ENCODE peak calls at places on chromosomes 6 and 20, in nine cellular contexts. Z is activated CD4-positive, alpha-beta T cell treated with anti-CD3 and anti-CD28 coated beads, Interleukin-2, amount 50 U/mL, for 1 hour; D is LHCN-M2; U is ovary; W is NCI-H526; K is mesothelial cell of epicardium; X is DMS53; G is NCI-H1694; A is DMS 273 treated with DMSO at 0.1 percent for 48 hours. P is an unnamed sample.

GRCh38 chr20:38290829-38291581 is 13.0 kb upstream of the BPI start:
- DNase-seq in Z (no peak), D (peak), U (no peak), W (peak), K (no peak), X (peak), G (no peak), A (no peak), P (peak)

GRCh38 chr6:118283759-118284158 is 264.3 kb upstream of the PLN start:
- DNase-seq in Z (peak), D (peak), U (peak), W (no peak), K (no peak), X (peak), G (peak), A (peak), P (peak)

GRCh38 chr6:43940393-43941087 is 170.5 kb downstream of the VEGFA start:
- DNase-seq in Z (no peak), D (no peak), U (peak), W (no peak), K (no peak), X (no peak), G (no peak), A (no peak), P (no peak)

GRCh38 chr20:38673731-38674177 is 50.5 kb upstream of the SLC32A1 start:
- DNase-seq in Z (no peak), D (peak), U (no peak), W (no peak), K (no peak), X (no peak), G (no peak), A (no peak), P (peak)

GRCh38 chr20:36845288-36845969 is 30.5 kb upstream of the TLDC2 start:
- DNase-seq in Z (no peak), D (no peak), U (no peak), W (no peak), K (no peak), X (no peak), G (no peak), A (no peak), P (no peak)

GRCh38 chr20:37864275-37864674 is 38.7 kb upstream of the VSTM2L start:
- DNase-seq in Z (no peak), D (no peak), U (no peak), W (no peak), K (no peak), X (no peak), G (no peak), A (no peak), P (no peak)

GRCh38 chr6:137849709-137850093 is 17.4 kb upstream of the TNFAIP3 start:
- DNase-seq in Z (no peak), D (no peak), U (no peak), W (no peak), K (no peak), X (no peak), G (no peak), A (no peak), P (no peak)

GRCh38 chr6:149380523-149380922 is 19.5 kb upstream of the SUMO4 start:
- DNase-seq in Z (no peak), D (no peak), U (no peak), W (no peak), K (no peak), X (no peak), G (no peak), A (no peak), P (no peak)

GRCh38 chr20:3614509-3614908 is 48.7 kb downstream of the GFRA4 start:
- DNase-seq in Z (no peak), D (no peak), U (no peak), W (no peak), K (no peak), X (no peak), G (no peak), A (no peak), P (no peak)

GRCh38 chr6:127518710-127519468 is at the start of gene MTCL3:
- DNase-seq in Z (peak), D (peak), U (no peak), W (peak), K (no peak), X (peak), G (peak), A (peak), P (peak)

GRCh38 chr20:21665687-21666446 is 39.6 kb upstream of the PAX1 start:
- DNase-seq in Z (no peak), D (no peak), U (no peak), W (no peak), K (no peak), X (no peak), G (no peak), A (no peak), P (no peak)

GRCh38 chr20:34922654-34923381 is 32.8 kb downstream of the GSS start:
- DNase-seq in Z (no peak), D (peak), U (peak), W (no peak), K (no peak), X (no peak), G (no peak), A (no peak), P (no peak)

GRCh38 chr20:60053125-60053812 is 95.0 kb downstream of the CDH26 start:
- DNase-seq in Z (no peak), D (no peak), U (no peak), W (no peak), K (no peak), X (peak), G (no peak), A (no peak), P (peak)

GRCh38 chr20:1345756-1346093 is 16.8 kb upstream of the SDCBP2 start:
- DNase-seq in Z (no peak), D (no peak), U (no peak), W (no peak), K (no peak), X (no peak), G (no peak), A (no peak), P (no peak)

GRCh38 chr6:116267879-116268588 is 11.7 kb downstream of the TSPYL1 start:
- DNase-seq in Z (no peak), D (no peak), U (no peak), W (no peak), K (no peak), X (no peak), G (no peak), A (no peak), P (no peak)

GRCh38 chr6:14542670-14543366 is 425.2 kb downstream of the CD83 start:
- DNase-seq in Z (peak), D (peak), U (no peak), W (no peak), K (no peak), X (peak), G (no peak), A (no peak), P (no peak)

GRCh38 chr6:36280983-36281382 is 11.1 kb downstream of the PNPLA1 start:
- DNase-seq in Z (no peak), D (no peak), U (no peak), W (no peak), K (no peak), X (no peak), G (no peak), A (no peak), P (no peak)

GRCh38 chr6:106509420-106510089 is 119.7 kb downstream of the RTN4IP1 start:
- DNase-seq in Z (no peak), D (no peak), U (no peak), W (no peak), K (no peak), X (peak), G (no peak), A (no peak), P (no peak)

GRCh38 chr6:89369009-89369408 is 16.5 kb upstream of the UBE2J1 start:
- DNase-seq in Z (no peak), D (no peak), U (peak), W (no peak), K (no peak), X (peak), G (no peak), A (no peak), P (no peak)

GRCh38 chr20:14069796-14070195 is 74.5 kb downstream of the MACROD2 start:
- DNase-seq in Z (no peak), D (peak), U (no peak), W (no peak), K (no peak), X (no peak), G (no peak), A (no peak), P (peak)

GRCh38 chr6:71642120-71642519 is 244.2 kb upstream of the RIMS1 start:
- DNase-seq in Z (no peak), D (no peak), U (no peak), W (no peak), K (no peak), X (no peak), G (no peak), A (no peak), P (no peak)

GRCh38 chr6:150686566-150686965 is 86.9 kb downstream of the PLEKHG1 start:
- DNase-seq in Z (no peak), D (no peak), U (no peak), W (no peak), K (no peak), X (no peak), G (no peak), A (no peak), P (no peak)

GRCh38 chr6:53065266-53066058 is at the start of gene FBXO9:
- DNase-seq in Z (peak), D (no peak), U (peak), W (no peak), K (peak), X (peak), G (no peak), A (no peak), P (peak)

GRCh38 chr6:144390886-144391285 is 105.8 kb downstream of the UTRN start:
- DNase-seq in Z (no peak), D (no peak), U (no peak), W (no peak), K (no peak), X (no peak), G (no peak), A (no peak), P (no peak)

GRCh38 chr6:133340557-133340956 is 99.4 kb downstream of the EYA4 start:
- DNase-seq in Z (no peak), D (peak), U (no peak), W (no peak), K (no peak), X (no peak), G (no peak), A (no peak), P (no peak)

GRCh38 chr20:10556519-10557083 is 117.2 kb downstream of the JAG1 start:
- DNase-seq in Z (no peak), D (no peak), U (no peak), W (no peak), K (no peak), X (no peak), G (no peak), A (no peak), P (no peak)

GRCh38 chr6:35786810-35787209 is 6.0 kb downstream of the CLPSL1 start:
- DNase-seq in Z (no peak), D (no peak), U (no peak), W (no peak), K (no peak), X (peak), G (no peak), A (no peak), P (no peak)

P was measured in SJCRH30.